ENCODE peak calls at places on chromosomes 16 and 17, in four cellular contexts. C is endodermal cell, P is HFF-Myc, X is Panc1. J is an unnamed sample.

GRCh38 chr17:59616253-59616920 is 3.3 kb upstream of the CLTC start:
- DNase-seq in P (no peak), C (no peak), X (no peak), J (no peak)

GRCh38 chr17:77378318-77379064 is 237.7 kb downstream of the SEC14L1 start:
- DNase-seq in C (no peak), P (no peak), X (no peak), J (no peak)

GRCh38 chr17:2957631-2958286 is 105.6 kb downstream of the OR1D5 start:
- DNase-seq in P (no peak), X (no peak), C (no peak), J (no peak)

GRCh38 chr16:11100239-11100750 is 155.7 kb downstream of the SOCS1 start:
- DNase-seq in P (peak), C (peak), X (no peak), J (peak)

GRCh38 chr17:75505640-75506039 is 9.7 kb downstream of the CASKIN2 start:
- DNase-seq in X (no peak), C (no peak), P (no peak), J (no peak)

GRCh38 chr17:46876353-46876887 is 25.0 kb downstream of the WNT9B start:
- DNase-seq in P (no peak), C (peak), X (no peak), J (no peak)

GRCh38 chr16:29826342-29826695 is 6.1 kb downstream of the MVP start:
- DNase-seq in P (no peak), X (no peak), C (no peak), J (no peak)

GRCh38 chr17:65559802-65560627 is 1.4 kb downstream of the AXIN2 start:
- DNase-seq in C (peak), X (no peak), P (no peak), J (no peak)

GRCh38 chr17:65027305-65027704 is 29.2 kb downstream of the GNA13 start:
- DNase-seq in C (peak), P (peak), X (no peak), J (peak)

GRCh38 chr16:48335961-48336360 is 49.3 kb downstream of the SIAH1 start:
- DNase-seq in P (no peak), C (no peak), X (no peak), J (no peak)

GRCh38 chr17:81371910-81372760 is 23.1 kb upstream of the BAHCC1 start:
- DNase-seq in X (no peak), C (peak), P (no peak), J (no peak)

GRCh38 chr17:65324977-65325376 is 187.8 kb downstream of the RGS9 start:
- DNase-seq in C (no peak), X (no peak), P (peak), J (no peak)

GRCh38 chr16:85246473-85246872 is 134.2 kb upstream of the CIBAR2 start:
- DNase-seq in C (no peak), X (no peak), P (no peak), J (no peak)

GRCh38 chr17:47915667-47916242 is 19.7 kb downstream of the SP2 start:
- DNase-seq in P (no peak), C (no peak), X (no peak), J (no peak)

GRCh38 chr17:80145076-80146075 is 1.6 kb downstream of the EIF4A3 start:
- DNase-seq in P (no peak), X (no peak), C (no peak), J (no peak)

GRCh38 chr17:3972281-3972731 is 8.1 kb upstream of the ATP2A3 start:
- DNase-seq in X (no peak), P (no peak), C (peak), J (no peak)

GRCh38 chr16:19138601-19139000 is 24.8 kb downstream of the ITPRIPL2 start:
- DNase-seq in C (peak), P (peak), X (no peak), J (no peak)

GRCh38 chr17:45927247-45927646 is 32.9 kb downstream of the MAPT start:
- DNase-seq in X (no peak), P (no peak), C (no peak), J (no peak)

GRCh38 chr17:60792250-60792898 is 114.7 kb downstream of the BCAS3 start:
- DNase-seq in P (no peak), X (no peak), C (no peak), J (no peak)

GRCh38 chr16:86590501-86591144 is 12.3 kb downstream of the FOXL1 start:
- DNase-seq in C (no peak), X (no peak), P (no peak), J (no peak)

GRCh38 chr17:78759203-78759968 is 22.7 kb downstream of the CYTH1 start:
- DNase-seq in P (peak), X (no peak), C (no peak), J (no peak)

GRCh38 chr16:68079616-68080344 is 5.4 kb upstream of the NFATC3 start:
- DNase-seq in X (no peak), P (no peak), C (no peak), J (no peak)

GRCh38 chr17:29039764-29040598 is 3.0 kb upstream of the PIPOX start:
- DNase-seq in C (peak), P (peak), X (no peak), J (no peak)

GRCh38 chr17:76159157-76159556 is 18.1 kb upstream of the FOXJ1 start:
- DNase-seq in X (no peak), C (no peak), P (no peak), J (no peak)

GRCh38 chr17:2780931-2781454 is 15.2 kb upstream of the RAP1GAP2 start:
- DNase-seq in C (no peak), X (no peak), P (no peak), J (no peak)

DNA sequence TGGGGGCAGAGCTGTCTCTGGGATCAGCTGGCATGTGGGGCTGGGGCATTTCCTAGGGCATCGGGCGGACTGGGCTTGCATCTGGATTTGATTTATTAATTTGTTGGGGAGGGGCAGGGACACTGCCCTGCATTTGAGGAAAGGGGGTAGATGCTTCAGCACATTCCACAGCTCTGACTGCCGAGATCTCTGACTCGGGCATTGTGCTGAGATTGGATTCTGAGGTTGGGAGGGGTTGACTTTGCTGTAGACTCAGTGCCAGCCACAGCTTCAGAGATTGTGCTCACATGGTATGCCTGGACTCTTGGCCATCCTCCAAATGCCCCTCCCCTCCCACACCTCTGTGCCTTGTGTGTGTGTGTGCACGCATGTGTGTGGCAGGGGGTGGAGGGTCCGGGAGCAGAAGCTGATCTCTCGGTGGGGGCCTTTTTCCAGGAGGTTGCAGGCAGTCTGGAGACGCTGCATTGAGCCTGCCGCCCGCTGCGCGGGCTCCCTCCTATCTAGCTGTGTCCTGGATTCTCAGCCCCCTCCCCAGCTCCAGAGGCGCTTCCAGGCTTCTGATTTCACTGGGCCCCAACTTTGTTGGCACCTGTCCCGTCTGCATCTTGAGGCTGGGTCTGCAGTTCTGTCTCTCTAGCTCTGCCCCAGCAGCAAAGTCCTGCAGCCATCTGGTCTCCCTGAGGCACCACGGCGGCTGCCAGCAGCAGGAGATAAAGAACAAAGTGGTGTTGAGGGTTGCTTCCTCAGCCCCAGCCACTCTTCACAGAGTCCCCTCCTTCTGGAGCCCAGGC is 14.9 kb downstream of the IGFBP4 start:
- DNase-seq in X (no peak), P (peak), C (no peak), J (no peak)
- H3K4me3 ChIP-seq in X (no peak), P (no peak), C (no peak), J (no peak)

GRCh38 chr17:55436224-55437164 is 14.9 kb upstream of the MMD start:
- DNase-seq in C (no peak), P (no peak), X (no peak), J (no peak)
- H3K4me3 ChIP-seq in C (no peak), P (no peak), X (no peak), J (no peak)

DNA sequence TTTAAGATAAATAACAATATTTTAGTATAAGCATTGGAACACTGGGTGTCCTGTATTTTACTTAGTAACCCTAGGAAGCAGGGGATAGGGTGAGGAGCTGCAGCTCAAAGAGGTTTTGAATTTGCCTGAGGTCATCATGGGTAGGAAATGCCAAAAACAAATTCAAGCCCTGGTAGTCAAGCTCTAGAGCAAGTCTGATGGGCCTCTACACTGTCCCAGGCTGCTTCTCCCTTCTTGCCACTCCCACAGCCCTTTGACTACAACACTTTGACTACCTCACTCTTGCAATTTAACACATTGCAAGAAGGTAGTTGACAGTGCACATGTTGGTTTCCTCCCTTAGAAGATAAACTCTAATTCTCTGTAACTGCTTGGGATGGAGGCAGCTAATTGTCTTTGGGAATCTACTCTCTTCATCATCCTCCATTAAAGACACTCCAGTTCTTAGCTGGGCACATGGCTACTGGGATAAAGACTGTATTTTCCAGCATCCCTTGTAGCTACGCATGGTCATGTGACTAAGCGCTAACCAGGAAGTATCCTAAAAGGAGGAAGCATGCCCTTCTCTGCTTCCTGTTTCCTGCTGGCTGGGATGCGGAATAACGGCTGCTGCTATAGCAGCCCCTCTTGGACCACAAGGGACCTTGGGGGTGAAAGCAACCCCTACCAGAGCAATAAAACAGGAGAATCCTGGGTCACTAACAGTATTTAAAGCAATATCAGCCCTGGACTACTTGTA is 30.7 kb upstream of the SSTR2 start:
- DNase-seq in P (no peak), C (no peak), X (no peak), J (no peak)
- H3K4me3 ChIP-seq in P (no peak), C (no peak), X (no peak), J (no peak)

DNA sequence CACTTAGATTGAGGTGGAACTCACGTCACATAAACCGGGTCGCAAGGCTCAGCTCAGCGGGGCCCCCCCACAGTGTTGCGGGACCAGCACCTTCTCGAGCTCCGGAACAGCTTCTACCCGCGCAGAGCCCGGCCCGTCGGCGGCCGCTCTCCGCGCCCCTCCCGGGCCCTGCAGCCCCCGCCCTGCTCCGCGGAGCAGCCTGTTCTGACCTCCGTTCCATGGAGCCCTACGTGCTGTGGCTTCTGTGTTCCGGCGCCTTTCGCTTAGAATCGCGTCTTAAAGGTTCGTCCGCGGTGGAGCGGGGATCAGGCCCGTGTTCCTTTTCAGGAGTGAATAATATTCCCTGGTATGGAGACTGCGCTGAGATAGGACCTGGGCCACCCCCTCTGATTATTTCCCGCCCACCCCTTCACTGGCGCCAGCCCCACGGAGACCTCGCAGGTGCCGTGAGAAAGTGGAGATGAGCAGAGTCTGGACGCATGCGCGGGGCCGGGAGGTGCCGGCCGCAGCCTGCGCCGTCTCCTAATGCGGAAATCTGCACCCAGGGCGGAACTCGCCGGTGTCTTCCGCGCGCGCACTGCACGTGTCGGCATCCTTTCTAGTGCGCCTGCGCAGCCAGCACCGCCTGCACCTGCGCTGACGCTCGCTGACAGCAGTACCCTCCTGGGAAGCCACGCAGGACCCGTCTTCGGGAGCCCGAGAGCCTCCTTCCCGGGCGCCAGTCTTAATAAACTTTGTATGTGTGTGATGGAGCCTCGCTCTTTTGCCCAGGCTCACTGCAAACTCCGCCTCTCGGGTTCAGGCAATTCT is 30.9 kb downstream of the ZNF778 start:
- DNase-seq in P (no peak), X (no peak), C (peak), J (no peak)
- H3K4me3 ChIP-seq in P (peak), X (peak), C (peak), J (peak)

GRCh38 chr17:8698142-8699050 is 46.2 kb downstream of the CCDC42 start:
- DNase-seq in C (peak), X (no peak), P (peak), J (no peak)
- H3K4me3 ChIP-seq in C (no peak), X (no peak), P (peak), J (no peak)

DNA sequence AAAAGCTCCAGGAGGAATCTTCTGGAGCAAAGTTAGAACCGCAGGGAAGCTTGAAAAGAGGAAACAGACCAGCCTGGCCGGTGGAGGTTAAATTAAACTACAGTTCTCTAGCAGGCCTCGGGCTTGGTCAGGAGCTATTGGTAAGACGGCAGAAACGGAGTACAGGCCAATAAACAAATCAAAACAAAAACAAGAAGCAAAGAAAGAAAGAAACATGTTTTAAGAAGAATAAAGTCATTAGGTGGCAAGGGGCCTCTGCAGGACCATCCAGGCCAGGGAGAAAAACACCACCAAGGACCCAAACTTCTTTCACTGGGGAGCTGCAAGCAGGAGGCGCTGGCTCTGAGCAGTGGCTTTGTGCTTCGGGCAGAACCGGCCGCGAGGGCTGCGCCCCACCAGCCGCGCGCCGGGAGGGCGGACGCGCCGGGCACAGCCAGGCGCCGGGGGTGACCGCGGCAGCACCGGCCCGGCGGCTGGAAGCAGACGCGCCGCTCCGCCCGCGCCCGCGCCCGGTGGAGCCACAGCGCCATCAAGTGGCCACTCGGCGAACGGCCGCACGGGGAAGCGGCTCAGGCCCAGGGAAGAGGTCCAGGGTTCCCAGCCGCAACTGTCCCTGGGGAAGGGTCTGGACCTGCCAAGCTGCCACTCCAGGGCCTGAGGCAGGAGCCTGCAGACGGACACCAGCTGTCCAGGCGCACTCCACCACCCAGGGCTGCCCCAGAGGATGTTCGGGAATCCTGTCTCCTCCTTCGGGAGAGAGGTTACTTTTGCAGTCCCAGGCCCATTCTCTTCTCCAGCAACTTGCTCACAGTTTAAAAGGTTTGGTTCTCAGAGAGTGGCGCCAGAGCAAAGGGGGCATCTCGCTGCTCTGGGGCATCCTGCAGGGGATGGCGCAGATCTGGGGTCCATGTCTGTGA is 419.4 kb downstream of the SOX9 start:
- DNase-seq in P (no peak), X (no peak), C (peak), J (peak)
- H3K4me3 ChIP-seq in P (no peak), X (peak), C (no peak), J (no peak)

J was measured in NT2/D1.